ENCODE peak calls at places on chromosomes 1 and 21, in eight cellular contexts. One of them, this sample, is unnamed.
A peak's percentile ranks its signal among the peaks of the same experiment; 100 is the strongest.

GRCh38 chr1:177937931-177938330 is 31.9 kb downstream of the SEC16B start:
- DNase-seq in CD8-positive, alpha-beta T cell: no peak
- DNase-seq in uterus: no peak
- DNase-seq in CD8-positive, alpha-beta memory T cell: no peak
- DNase-seq in breast epithelium: no peak
- DNase-seq in ovary: no peak
- DNase-seq in naive thymus-derived CD4-positive, alpha-beta T cell: no peak
- DNase-seq in neural progenitor cell: no peak
- DNase-seq in this sample: no peak

GRCh38 chr1:9910425-9911178 is 533 bp upstream of the CTNNBIP1 start:
- DNase-seq in ovary: peak; percentile 100
- DNase-seq in uterus: peak; percentile 100
- DNase-seq in CD8-positive, alpha-beta memory T cell: peak; percentile 100
- DNase-seq in breast epithelium: peak; percentile 100
- DNase-seq in naive thymus-derived CD4-positive, alpha-beta T cell: peak; percentile 100
- DNase-seq in neural progenitor cell: peak; percentile 100
- DNase-seq in CD8-positive, alpha-beta T cell: peak; percentile 100
- DNase-seq in this sample: peak; percentile 100

GRCh38 chr21:38277501-38278111 is 20.8 kb downstream of the KCNJ15 start:
- DNase-seq in naive thymus-derived CD4-positive, alpha-beta T cell: no peak
- DNase-seq in uterus: no peak
- DNase-seq in breast epithelium: no peak
- DNase-seq in neural progenitor cell: no peak
- DNase-seq in ovary: peak; percentile 29
- DNase-seq in CD8-positive, alpha-beta memory T cell: no peak
- DNase-seq in CD8-positive, alpha-beta T cell: no peak
- DNase-seq in this sample: no peak

GRCh38 chr1:7521803-7522202 is 249.3 kb upstream of the VAMP3 start:
- DNase-seq in breast epithelium: no peak
- DNase-seq in naive thymus-derived CD4-positive, alpha-beta T cell: no peak
- DNase-seq in CD8-positive, alpha-beta T cell: no peak
- DNase-seq in neural progenitor cell: no peak
- DNase-seq in CD8-positive, alpha-beta memory T cell: no peak
- DNase-seq in ovary: no peak
- DNase-seq in uterus: no peak
- DNase-seq in this sample: no peak

GRCh38 chr1:36367067-36367466 is 18.7 kb downstream of the STK40 start:
- DNase-seq in uterus: no peak
- DNase-seq in CD8-positive, alpha-beta memory T cell: no peak
- DNase-seq in ovary: no peak
- DNase-seq in CD8-positive, alpha-beta T cell: peak; percentile 18
- DNase-seq in breast epithelium: no peak
- DNase-seq in neural progenitor cell: no peak
- DNase-seq in naive thymus-derived CD4-positive, alpha-beta T cell: peak; percentile 69
- DNase-seq in this sample: no peak

GRCh38 chr1:169964206-169964605 is 70.5 kb upstream of the SCYL3 start:
- DNase-seq in ovary: no peak
- DNase-seq in breast epithelium: no peak
- DNase-seq in uterus: no peak
- DNase-seq in naive thymus-derived CD4-positive, alpha-beta T cell: no peak
- DNase-seq in neural progenitor cell: no peak
- DNase-seq in CD8-positive, alpha-beta memory T cell: no peak
- DNase-seq in CD8-positive, alpha-beta T cell: no peak
- DNase-seq in this sample: no peak

GRCh38 chr1:155976913-155977606 is 1.3 kb downstream of the ARHGEF2 start:
- DNase-seq in CD8-positive, alpha-beta T cell: no peak
- DNase-seq in breast epithelium: no peak
- DNase-seq in neural progenitor cell: no peak
- DNase-seq in uterus: no peak
- DNase-seq in CD8-positive, alpha-beta memory T cell: no peak
- DNase-seq in naive thymus-derived CD4-positive, alpha-beta T cell: no peak
- DNase-seq in ovary: no peak
- DNase-seq in this sample: no peak

GRCh38 chr1:50346621-50347020 is 76.6 kb downstream of the DMRTA2 start:
- DNase-seq in neural progenitor cell: no peak
- DNase-seq in ovary: no peak
- DNase-seq in naive thymus-derived CD4-positive, alpha-beta T cell: no peak
- DNase-seq in CD8-positive, alpha-beta T cell: no peak
- DNase-seq in breast epithelium: no peak
- DNase-seq in CD8-positive, alpha-beta memory T cell: no peak
- DNase-seq in uterus: no peak
- DNase-seq in this sample: no peak

GRCh38 chr1:181906631-181907030 is 154.9 kb downstream of the ZNF648 start:
- DNase-seq in neural progenitor cell: no peak
- DNase-seq in breast epithelium: no peak
- DNase-seq in ovary: no peak
- DNase-seq in uterus: no peak
- DNase-seq in naive thymus-derived CD4-positive, alpha-beta T cell: no peak
- DNase-seq in CD8-positive, alpha-beta memory T cell: no peak
- DNase-seq in CD8-positive, alpha-beta T cell: no peak
- DNase-seq in this sample: no peak

GRCh38 chr1:182164273-182164672 is 102.8 kb upstream of the ZNF648 start:
- DNase-seq in uterus: no peak
- DNase-seq in neural progenitor cell: no peak
- DNase-seq in ovary: peak; percentile 50
- DNase-seq in CD8-positive, alpha-beta T cell: no peak
- DNase-seq in CD8-positive, alpha-beta memory T cell: no peak
- DNase-seq in naive thymus-derived CD4-positive, alpha-beta T cell: no peak
- DNase-seq in breast epithelium: no peak
- DNase-seq in this sample: no peak

GRCh38 chr1:84701366-84701765 is 11.1 kb upstream of the SSX2IP start:
- DNase-seq in breast epithelium: no peak
- DNase-seq in CD8-positive, alpha-beta T cell: no peak
- DNase-seq in ovary: no peak
- DNase-seq in CD8-positive, alpha-beta memory T cell: no peak
- DNase-seq in neural progenitor cell: no peak
- DNase-seq in naive thymus-derived CD4-positive, alpha-beta T cell: no peak
- DNase-seq in uterus: no peak
- DNase-seq in this sample: no peak

GRCh38 chr1:31704261-31705079 is 653 bp upstream of the COL16A1 start:
- DNase-seq in ovary: peak; percentile 67
- DNase-seq in CD8-positive, alpha-beta T cell: no peak
- DNase-seq in breast epithelium: no peak
- DNase-seq in naive thymus-derived CD4-positive, alpha-beta T cell: no peak
- DNase-seq in CD8-positive, alpha-beta memory T cell: no peak
- DNase-seq in neural progenitor cell: peak; percentile 19
- DNase-seq in uterus: peak; percentile 61
- DNase-seq in this sample: no peak

GRCh38 chr1:12481928-12482327 is 136.1 kb downstream of the DHRS3 start:
- DNase-seq in CD8-positive, alpha-beta T cell: no peak
- DNase-seq in CD8-positive, alpha-beta memory T cell: no peak
- DNase-seq in naive thymus-derived CD4-positive, alpha-beta T cell: no peak
- DNase-seq in uterus: no peak
- DNase-seq in neural progenitor cell: no peak
- DNase-seq in ovary: no peak
- DNase-seq in breast epithelium: no peak
- DNase-seq in this sample: no peak

GRCh38 chr21:38486221-38486620 is 12.1 kb downstream of the ERG start:
- DNase-seq in neural progenitor cell: no peak
- DNase-seq in CD8-positive, alpha-beta T cell: no peak
- DNase-seq in ovary: no peak
- DNase-seq in breast epithelium: no peak
- DNase-seq in naive thymus-derived CD4-positive, alpha-beta T cell: no peak
- DNase-seq in CD8-positive, alpha-beta memory T cell: no peak
- DNase-seq in uterus: no peak
- DNase-seq in this sample: no peak

GRCh38 chr1:66930823-66931174 is 6.0 kb downstream of the MIER1 start:
- DNase-seq in CD8-positive, alpha-beta memory T cell: no peak
- DNase-seq in ovary: no peak
- DNase-seq in uterus: no peak
- DNase-seq in breast epithelium: no peak
- DNase-seq in CD8-positive, alpha-beta T cell: no peak
- DNase-seq in naive thymus-derived CD4-positive, alpha-beta T cell: no peak
- DNase-seq in neural progenitor cell: no peak
- DNase-seq in this sample: no peak

GRCh38 chr1:182175340-182176068 is 114.0 kb upstream of the ZNF648 start:
- DNase-seq in neural progenitor cell: no peak
- DNase-seq in uterus: no peak
- DNase-seq in CD8-positive, alpha-beta memory T cell: no peak
- DNase-seq in CD8-positive, alpha-beta T cell: no peak
- DNase-seq in ovary: no peak
- DNase-seq in naive thymus-derived CD4-positive, alpha-beta T cell: no peak
- DNase-seq in breast epithelium: no peak
- DNase-seq in this sample: peak; percentile 69

GRCh38 chr1:23817633-23818032 is 7.6 kb downstream of the HMGCL start:
- DNase-seq in CD8-positive, alpha-beta T cell: no peak
- DNase-seq in breast epithelium: no peak
- DNase-seq in naive thymus-derived CD4-positive, alpha-beta T cell: no peak
- DNase-seq in CD8-positive, alpha-beta memory T cell: no peak
- DNase-seq in neural progenitor cell: no peak
- DNase-seq in ovary: no peak
- DNase-seq in uterus: no peak
- DNase-seq in this sample: no peak
- H3K36me3 ChIP-seq in CD8-positive, alpha-beta T cell: peaks cover 34% of the 10 kb centered on the region
- H3K36me3 ChIP-seq in breast epithelium: no peaks in the 10 kb centered on the region
- H3K36me3 ChIP-seq in naive thymus-derived CD4-positive, alpha-beta T cell: no peaks in the 10 kb centered on the region
- H3K36me3 ChIP-seq in CD8-positive, alpha-beta memory T cell: peaks cover 32% of the 10 kb centered on the region
- H3K36me3 ChIP-seq in neural progenitor cell: no peaks in the 10 kb centered on the region
- H3K36me3 ChIP-seq in ovary: no peaks in the 10 kb centered on the region
- H3K36me3 ChIP-seq in uterus: no peaks in the 10 kb centered on the region
- H3K36me3 ChIP-seq in this sample: peaks cover 69% of the 10 kb centered on the region

DNA sequence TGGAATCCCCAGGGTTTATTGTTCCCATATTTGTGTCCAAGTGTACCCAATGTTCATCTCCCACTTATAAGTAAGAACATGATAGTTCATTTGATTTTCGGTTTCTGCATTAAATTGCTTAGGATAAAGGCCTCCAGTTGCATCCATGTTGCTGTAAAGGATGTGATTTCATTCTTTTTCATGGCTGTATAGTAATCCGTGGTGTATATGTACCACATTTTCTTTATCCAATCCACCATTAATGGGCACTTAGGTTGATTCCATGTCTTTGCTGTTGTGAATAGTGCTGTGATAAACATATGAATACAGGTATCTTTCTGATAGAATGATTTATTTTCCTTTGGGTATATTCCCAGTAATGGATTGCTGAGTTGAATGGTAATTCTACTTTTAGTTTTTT is 20.0 kb upstream of the BATF3 start:
- DNase-seq in CD8-positive, alpha-beta memory T cell: no peak
- DNase-seq in ovary: no peak
- DNase-seq in uterus: no peak
- DNase-seq in breast epithelium: no peak
- DNase-seq in CD8-positive, alpha-beta T cell: no peak
- DNase-seq in naive thymus-derived CD4-positive, alpha-beta T cell: no peak
- DNase-seq in neural progenitor cell: no peak
- DNase-seq in this sample: no peak
- H3K27me3 ChIP-seq in CD8-positive, alpha-beta memory T cell: no peaks in the 10 kb centered on the region
- H3K27me3 ChIP-seq in ovary: no peaks in the 10 kb centered on the region
- H3K27me3 ChIP-seq in uterus: no peaks in the 10 kb centered on the region
- H3K27me3 ChIP-seq in breast epithelium: no peaks in the 10 kb centered on the region
- H3K27me3 ChIP-seq in CD8-positive, alpha-beta T cell: no peaks in the 10 kb centered on the region
- H3K27me3 ChIP-seq in naive thymus-derived CD4-positive, alpha-beta T cell: no peaks in the 10 kb centered on the region
- H3K27me3 ChIP-seq in neural progenitor cell: peaks cover 4% of the 10 kb centered on the region
- H3K27me3 ChIP-seq in this sample: no peaks in the 10 kb centered on the region

GRCh38 chr21:45537111-45537745 is 5.0 kb downstream of the SLC19A1 start:
- DNase-seq in breast epithelium: peak; percentile 48
- DNase-seq in uterus: no peak
- DNase-seq in neural progenitor cell: no peak
- DNase-seq in CD8-positive, alpha-beta memory T cell: no peak
- DNase-seq in CD8-positive, alpha-beta T cell: no peak
- DNase-seq in ovary: peak; percentile 15
- DNase-seq in naive thymus-derived CD4-positive, alpha-beta T cell: no peak
- DNase-seq in this sample: peak; percentile 20
- H3K4me1 ChIP-seq in breast epithelium: no peaks in the 10 kb centered on the region
- H3K4me1 ChIP-seq in uterus: peaks cover 7% of the 10 kb centered on the region
- H3K4me1 ChIP-seq in neural progenitor cell: peaks cover 14% of the 10 kb centered on the region
- H3K4me1 ChIP-seq in CD8-positive, alpha-beta memory T cell: peaks cover 22% of the 10 kb centered on the region
- H3K4me1 ChIP-seq in CD8-positive, alpha-beta T cell: peaks cover 22% of the 10 kb centered on the region
- H3K4me1 ChIP-seq in ovary: peaks cover 12% of the 10 kb centered on the region
- H3K4me1 ChIP-seq in naive thymus-derived CD4-positive, alpha-beta T cell: peaks cover 12% of the 10 kb centered on the region
- H3K4me1 ChIP-seq in this sample: peaks cover 48% of the 10 kb centered on the region

GRCh38 chr1:44314401-44314800 is 40.7 kb downstream of the ERI3 start:
- DNase-seq in uterus: no peak
- DNase-seq in CD8-positive, alpha-beta T cell: no peak
- DNase-seq in naive thymus-derived CD4-positive, alpha-beta T cell: no peak
- DNase-seq in breast epithelium: no peak
- DNase-seq in ovary: no peak
- DNase-seq in CD8-positive, alpha-beta memory T cell: no peak
- DNase-seq in neural progenitor cell: peak; percentile 26
- DNase-seq in this sample: no peak
- H3K36me3 ChIP-seq in uterus: no peaks in the 10 kb centered on the region
- H3K36me3 ChIP-seq in CD8-positive, alpha-beta T cell: peaks cover 43% of the 10 kb centered on the region
- H3K36me3 ChIP-seq in naive thymus-derived CD4-positive, alpha-beta T cell: peaks cover 5% of the 10 kb centered on the region
- H3K36me3 ChIP-seq in breast epithelium: no peaks in the 10 kb centered on the region
- H3K36me3 ChIP-seq in ovary: no peaks in the 10 kb centered on the region
- H3K36me3 ChIP-seq in CD8-positive, alpha-beta memory T cell: peaks cover 19% of the 10 kb centered on the region
- H3K36me3 ChIP-seq in neural progenitor cell: no peaks in the 10 kb centered on the region
- H3K36me3 ChIP-seq in this sample: peaks cover 90% of the 10 kb centered on the region

GRCh38 chr21:44347911-44348451 is 5.4 kb upstream of the TRPM2 start:
- DNase-seq in ovary: no peak
- DNase-seq in neural progenitor cell: no peak
- DNase-seq in naive thymus-derived CD4-positive, alpha-beta T cell: no peak
- DNase-seq in CD8-positive, alpha-beta memory T cell: no peak
- DNase-seq in uterus: no peak
- DNase-seq in breast epithelium: peak; percentile 77
- DNase-seq in CD8-positive, alpha-beta T cell: no peak
- DNase-seq in this sample: peak; percentile 86

GRCh38 chr21:44349416-44349846 is 4.0 kb upstream of the TRPM2 start:
- DNase-seq in uterus: no peak
- DNase-seq in breast epithelium: no peak
- DNase-seq in CD8-positive, alpha-beta T cell: no peak
- DNase-seq in ovary: no peak
- DNase-seq in CD8-positive, alpha-beta memory T cell: no peak
- DNase-seq in naive thymus-derived CD4-positive, alpha-beta T cell: no peak
- DNase-seq in neural progenitor cell: no peak
- DNase-seq in this sample: no peak

GRCh38 chr21:44344541-44345183 is 5.5 kb upstream of the CFAP410 start:
- DNase-seq in naive thymus-derived CD4-positive, alpha-beta T cell: no peak
- DNase-seq in uterus: no peak
- DNase-seq in ovary: no peak
- DNase-seq in CD8-positive, alpha-beta memory T cell: no peak
- DNase-seq in neural progenitor cell: no peak
- DNase-seq in breast epithelium: no peak
- DNase-seq in CD8-positive, alpha-beta T cell: no peak
- DNase-seq in this sample: no peak

GRCh38 chr21:44348861-44349260 is 4.6 kb upstream of the TRPM2 start:
- DNase-seq in ovary: no peak
- DNase-seq in naive thymus-derived CD4-positive, alpha-beta T cell: no peak
- DNase-seq in neural progenitor cell: no peak
- DNase-seq in breast epithelium: no peak
- DNase-seq in uterus: no peak
- DNase-seq in CD8-positive, alpha-beta T cell: no peak
- DNase-seq in CD8-positive, alpha-beta memory T cell: no peak
- DNase-seq in this sample: peak; percentile 76

DNA sequence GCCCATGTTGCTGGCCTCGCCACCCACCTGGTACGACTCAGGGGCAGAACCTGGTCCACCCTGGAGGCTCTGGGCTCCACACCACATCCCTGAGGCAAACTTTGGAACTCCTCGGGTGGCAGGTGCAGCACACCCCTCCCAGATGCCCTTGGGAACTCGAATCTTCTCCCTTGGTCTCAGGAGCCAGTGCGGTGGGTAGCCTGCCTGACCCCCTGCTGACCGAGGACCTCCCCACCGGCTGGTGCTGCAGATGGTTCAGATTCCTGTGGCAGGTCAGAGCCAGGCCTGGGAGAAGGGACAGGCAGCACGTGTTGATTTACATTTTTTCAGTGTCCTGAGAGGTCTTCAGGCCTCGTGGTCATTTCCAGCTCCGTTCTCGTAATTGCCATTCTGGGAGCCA is 6.3 kb upstream of the CFAP410 start:
- DNase-seq in CD8-positive, alpha-beta memory T cell: no peak
- DNase-seq in CD8-positive, alpha-beta T cell: no peak
- DNase-seq in naive thymus-derived CD4-positive, alpha-beta T cell: no peak
- DNase-seq in uterus: no peak
- DNase-seq in neural progenitor cell: no peak
- DNase-seq in breast epithelium: no peak
- DNase-seq in ovary: no peak
- DNase-seq in this sample: no peak
- H3K27me3 ChIP-seq in CD8-positive, alpha-beta memory T cell: no peaks in the 10 kb centered on the region
- H3K27me3 ChIP-seq in CD8-positive, alpha-beta T cell: no peaks in the 10 kb centered on the region
- H3K27me3 ChIP-seq in naive thymus-derived CD4-positive, alpha-beta T cell: no peaks in the 10 kb centered on the region
- H3K27me3 ChIP-seq in uterus: peaks cover 3% of the 10 kb centered on the region
- H3K27me3 ChIP-seq in neural progenitor cell: no peaks in the 10 kb centered on the region
- H3K27me3 ChIP-seq in breast epithelium: peaks cover 6% of the 10 kb centered on the region
- H3K27me3 ChIP-seq in ovary: no peaks in the 10 kb centered on the region
- H3K27me3 ChIP-seq in this sample: peaks cover 12% of the 10 kb centered on the region